ENCODE peak calls at places on chromosomes 1 and 21, in seven cellular contexts. M, W, E, N, X, B and A are unnamed samples.

GRCh38 chr1:23044035-23044434 is 24.8 kb downstream of the KDM1A start:
- DNase-seq in M (no peak), W (no peak), E (no peak), N (no peak), X (no peak), B (no peak), A (no peak)

GRCh38 chr1:86224651-86225050 is 68.1 kb upstream of the COL24A1 start:
- DNase-seq in M (no peak), W (no peak), E (no peak), N (no peak), X (no peak), B (no peak), A (no peak)

GRCh38 chr1:226872455-226872854 is 2.0 kb downstream of the PSEN2 start:
- DNase-seq in M (no peak), W (no peak), E (no peak), N (no peak), X (no peak), B (peak), A (no peak)

GRCh38 chr1:70140343-70140742 is 65.0 kb downstream of the LRRC40 start:
- DNase-seq in M (no peak), W (no peak), E (no peak), N (no peak), X (no peak), B (no peak), A (no peak)

GRCh38 chr1:213008564-213008963 is 7.1 kb downstream of the ANGEL2 start:
- DNase-seq in M (no peak), W (no peak), E (no peak), N (no peak), X (peak), B (no peak), A (no peak)

GRCh38 chr1:243731301-243731891 is 118.6 kb downstream of the AKT3 start:
- DNase-seq in M (no peak), W (no peak), E (no peak), N (no peak), X (no peak), B (no peak), A (no peak)

GRCh38 chr1:10621906-10622305 is 147.2 kb downstream of the PEX14 start:
- DNase-seq in M (no peak), W (no peak), E (no peak), N (no peak), X (no peak), B (no peak), A (no peak)

GRCh38 chr1:201173736-201174135 is 16.9 kb upstream of the IGFN1 start:
- DNase-seq in M (no peak), W (no peak), E (no peak), N (no peak), X (no peak), B (no peak), A (no peak)

GRCh38 chr1:100721502-100722205 is 2.1 kb downstream of the VCAM1 start:
- DNase-seq in M (no peak), W (no peak), E (no peak), N (no peak), X (no peak), B (no peak), A (no peak)

GRCh38 chr21:45074818-45075605 is 632 bp downstream of the ADARB1 start:
- DNase-seq in M (no peak), W (peak), E (peak), N (no peak), X (no peak), B (no peak), A (no peak)

GRCh38 chr1:20355101-20355827 is 64.6 kb downstream of the VWA5B1 start:
- DNase-seq in M (no peak), W (no peak), E (no peak), N (no peak), X (no peak), B (no peak), A (no peak)

GRCh38 chr1:3483801-3484444 is 29.5 kb downstream of the ARHGEF16 start:
- DNase-seq in M (peak), W (peak), E (peak), N (peak), X (no peak), B (peak), A (peak)

GRCh38 chr1:53462769-53463501 is 3.7 kb downstream of the DMRTB1 start:
- DNase-seq in M (no peak), W (no peak), E (peak), N (no peak), X (no peak), B (no peak), A (no peak)

GRCh38 chr1:169648709-169649108 is 18.8 kb upstream of the SELP start:
- DNase-seq in M (no peak), W (no peak), E (no peak), N (no peak), X (no peak), B (no peak), A (no peak)

GRCh38 chr1:47934243-47934805 is 62.9 kb downstream of the TRABD2B start:
- DNase-seq in M (no peak), W (no peak), E (peak), N (no peak), X (no peak), B (no peak), A (no peak)

GRCh38 chr1:37655274-37655673 is 20.6 kb upstream of the RSPO1 start:
- DNase-seq in M (no peak), W (no peak), E (no peak), N (no peak), X (no peak), B (no peak), A (no peak)

GRCh38 chr1:20370628-20371200 is 80.0 kb downstream of the VWA5B1 start:
- DNase-seq in M (no peak), W (peak), E (peak), N (no peak), X (no peak), B (no peak), A (no peak)

GRCh38 chr1:70504821-70505193 is 93.7 kb downstream of the CTH start:
- DNase-seq in M (no peak), W (no peak), E (peak), N (no peak), X (no peak), B (no peak), A (no peak)

GRCh38 chr1:234745844-234746797 is 136.1 kb upstream of the IRF2BP2 start:
- DNase-seq in M (no peak), W (peak), E (peak), N (no peak), X (no peak), B (no peak), A (no peak)

DNA sequence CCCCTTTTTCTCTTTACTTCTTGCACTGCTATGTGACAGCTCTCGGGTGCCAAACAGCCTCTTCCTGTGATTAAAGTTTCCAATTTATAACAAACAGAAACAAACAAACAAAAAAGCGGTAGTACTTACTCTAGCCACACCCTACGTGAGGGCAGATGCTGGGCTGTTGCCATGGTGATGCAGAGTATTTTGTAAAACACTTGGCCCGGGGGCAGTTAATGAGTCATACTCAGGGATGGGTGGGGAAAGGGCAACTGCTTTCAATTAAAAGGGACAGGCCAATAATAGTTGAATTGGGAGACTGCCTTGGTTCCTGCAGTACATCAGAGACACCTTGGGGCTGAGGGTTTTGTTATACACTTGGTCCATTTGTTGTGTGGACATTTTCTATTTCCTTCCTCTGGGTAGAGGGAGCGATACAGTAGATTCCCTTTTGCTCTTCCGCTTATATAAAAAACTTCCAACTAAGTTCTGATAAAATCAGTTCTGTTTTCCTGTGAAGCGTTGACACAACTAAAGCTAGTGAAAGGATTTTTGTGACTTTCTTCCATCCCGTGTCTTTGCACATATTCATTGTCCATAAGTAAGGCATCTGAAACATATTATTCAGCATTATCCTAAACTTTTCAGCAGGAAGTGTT is 36.5 kb upstream of the THEM4 start:
- DNase-seq in M (peak), W (peak), E (peak), N (no peak), X (no peak), B (peak), A (no peak)
- TF ChIP-seq TAF1 in M (no peak), W (no peak), E (no peak), N (no peak), X (no peak), B (no peak), A (no peak)

GRCh38 chr1:155513300-155513926 is 49.2 kb downstream of the ASH1L start:
- DNase-seq in M (no peak), W (no peak), E (peak), N (no peak), X (no peak), B (no peak), A (no peak)
- TF ChIP-seq TAF1 in M (no peak), W (no peak), E (no peak), N (no peak), X (no peak), B (no peak), A (no peak)

GRCh38 chr1:12601690-12602632 is 16.0 kb downstream of the DHRS3 start:
- DNase-seq in M (no peak), W (peak), E (peak), N (no peak), X (no peak), B (peak), A (no peak)

GRCh38 chr1:12599657-12600056 is 18.4 kb downstream of the DHRS3 start:
- DNase-seq in M (no peak), W (no peak), E (no peak), N (no peak), X (no peak), B (no peak), A (no peak)

GRCh38 chr1:12602633-12603024 is 15.4 kb downstream of the DHRS3 start:
- DNase-seq in M (no peak), W (no peak), E (no peak), N (no peak), X (no peak), B (no peak), A (no peak)

GRCh38 chr1:12600335-12600734 is 17.7 kb downstream of the DHRS3 start:
- DNase-seq in M (no peak), W (no peak), E (no peak), N (no peak), X (no peak), B (no peak), A (no peak)

GRCh38 chr1:12600880-12601633 is 17.0 kb downstream of the DHRS3 start:
- DNase-seq in M (no peak), W (peak), E (peak), N (no peak), X (no peak), B (peak), A (peak)
- TF ChIP-seq TAF1 in M (no peak), W (no peak), E (no peak), N (no peak), X (no peak), B (no peak), A (no peak)

GRCh38 chr1:159936284-159936904 is 9.0 kb downstream of the IGSF9 start:
- DNase-seq in M (no peak), W (peak), E (peak), N (peak), X (no peak), B (peak), A (peak)
- TF ChIP-seq TAF1 in M (no peak), W (no peak), E (no peak), N (no peak), X (no peak), B (no peak), A (no peak)

GRCh38 chr1:42939216-42939615 is 19.5 kb downstream of the SLC2A1 start:
- DNase-seq in M (no peak), W (no peak), E (no peak), N (no peak), X (no peak), B (peak), A (no peak)
- TF ChIP-seq TAF1 in M (no peak), W (no peak), E (no peak), N (no peak), X (no peak), B (no peak), A (no peak)